ENCODE peak calls at places on chromosomes 5 and 9, in six cellular contexts. E is mucosa of descending colon, I is SIG-M5, A is choroid plexus epithelial cell, H is NCI-H774, J is DND-41. L is an unnamed sample.

GRCh38 chr5:180799902-180800801 is 2.5 kb downstream of the MGAT1 start:
- DNase-seq in E (no peak), I (no peak), A (peak; percentile 77), H (no peak), J (no peak), L (no peak)

GRCh38 chr9:76296561-76297276 is 97.5 kb downstream of the RFK start:
- DNase-seq in E (no peak), I (no peak), A (no peak), H (no peak), J (no peak), L (no peak)

GRCh38 chr5:35773936-35774335 is 82.8 kb upstream of the IL7R start:
- DNase-seq in E (no peak), I (no peak), A (peak; percentile 70), H (no peak), J (no peak), L (no peak)

GRCh38 chr9:79287152-79287766 is 284.5 kb upstream of the TLE4 start:
- DNase-seq in E (no peak), I (no peak), A (no peak), H (no peak), J (no peak), L (no peak)

GRCh38 chr5:35919191-35919590 is 19.2 kb downstream of the CAPSL start:
- DNase-seq in E (no peak), I (no peak), A (peak; percentile 95), H (no peak), J (no peak), L (no peak)

GRCh38 chr5:127335381-127335780 is 44.8 kb downstream of the MEGF10 start:
- DNase-seq in E (no peak), I (no peak), A (peak; percentile 23), H (no peak), J (no peak), L (no peak)

GRCh38 chr9:127966416-127967150 is 14.2 kb downstream of the EEIG1 start:
- DNase-seq in E (peak; percentile 45), I (no peak), A (no peak), H (no peak), J (no peak), L (no peak)

GRCh38 chr5:38556599-38557308 is at the start of gene LIFR:
- DNase-seq in E (peak; percentile 64), I (no peak), A (peak; percentile 86), H (peak; percentile 86), J (no peak), L (peak; percentile 89)

GRCh38 chr5:176174345-176175025 is 63.7 kb upstream of the SIMC1 start:
- DNase-seq in E (no peak), I (no peak), A (no peak), H (no peak), J (no peak), L (no peak)

GRCh38 chr5:159586941-159587340 is 256.7 kb upstream of the IL12B start:
- DNase-seq in E (no peak), I (no peak), A (no peak), H (no peak), J (no peak), L (no peak)

GRCh38 chr5:87339986-87340385 is 72.3 kb downstream of the RASA1 start:
- DNase-seq in E (no peak), I (no peak), A (no peak), H (no peak), J (no peak), L (no peak)

GRCh38 chr5:77249475-77249874 is 39.0 kb downstream of the PDE8B start:
- DNase-seq in E (no peak), I (no peak), A (no peak), H (no peak), J (no peak), L (no peak)

GRCh38 chr5:149694007-149694406 is 36.1 kb upstream of the PPARGC1B start:
- DNase-seq in E (no peak), I (no peak), A (no peak), H (no peak), J (no peak), L (peak; percentile 11)

L was measured in WERI-Rb-1.